ENCODE peak calls at places on chromosomes 2 and 18, in six cellular contexts. One of them, this sample, is unnamed.

GRCh38 chr2:33136570-33136969 is 189.8 kb downstream of the LTBP1 start:
- DNase-seq in stimulated activated CD4-positive, alpha-beta T cell treated with anti-CD3 and anti-CD28 coated beads, Interleukin-1b, Interleukin-23, amount 100 ng/mL, for 4 hours: no peak
- DNase-seq in DMS153: no peak
- DNase-seq in HS-5: no peak
- DNase-seq in MM.1S: no peak
- DNase-seq in H9: no peak
- DNase-seq in this sample: no peak

GRCh38 chr18:61136852-61137251 is 196.4 kb upstream of the CDH20 start:
- DNase-seq in H9: no peak
- DNase-seq in DMS153: no peak
- DNase-seq in HS-5: no peak
- DNase-seq in MM.1S: no peak
- DNase-seq in stimulated activated CD4-positive, alpha-beta T cell treated with anti-CD3 and anti-CD28 coated beads, Interleukin-1b, Interleukin-23, amount 100 ng/mL, for 4 hours: no peak
- DNase-seq in this sample: no peak

GRCh38 chr2:159459279-159459678 is 157.1 kb downstream of the BAZ2B start:
- DNase-seq in DMS153: no peak
- DNase-seq in H9: no peak
- DNase-seq in HS-5: no peak
- DNase-seq in stimulated activated CD4-positive, alpha-beta T cell treated with anti-CD3 and anti-CD28 coated beads, Interleukin-1b, Interleukin-23, amount 100 ng/mL, for 4 hours: no peak
- DNase-seq in MM.1S: no peak
- DNase-seq in this sample: no peak

GRCh38 chr2:85744771-85745601 is 8.8 kb upstream of the ATOH8 start:
- DNase-seq in HS-5: no peak
- DNase-seq in MM.1S: no peak
- DNase-seq in stimulated activated CD4-positive, alpha-beta T cell treated with anti-CD3 and anti-CD28 coated beads, Interleukin-1b, Interleukin-23, amount 100 ng/mL, for 4 hours: no peak
- DNase-seq in H9: no peak
- DNase-seq in DMS153: no peak
- DNase-seq in this sample: no peak

GRCh38 chr2:190050001-190050400 is 12.5 kb downstream of the MSTN start:
- DNase-seq in H9: no peak
- DNase-seq in DMS153: no peak
- DNase-seq in HS-5: no peak
- DNase-seq in MM.1S: no peak
- DNase-seq in stimulated activated CD4-positive, alpha-beta T cell treated with anti-CD3 and anti-CD28 coated beads, Interleukin-1b, Interleukin-23, amount 100 ng/mL, for 4 hours: no peak
- DNase-seq in this sample: no peak

GRCh38 chr18:48293954-48294893 is 115.0 kb downstream of the ZBTB7C start:
- DNase-seq in HS-5: no peak
- DNase-seq in H9: no peak
- DNase-seq in MM.1S: no peak
- DNase-seq in stimulated activated CD4-positive, alpha-beta T cell treated with anti-CD3 and anti-CD28 coated beads, Interleukin-1b, Interleukin-23, amount 100 ng/mL, for 4 hours: no peak
- DNase-seq in DMS153: peak; percentile 99
- DNase-seq in this sample: no peak

GRCh38 chr18:36297419-36298112 is at the start of gene FHOD3:
- DNase-seq in stimulated activated CD4-positive, alpha-beta T cell treated with anti-CD3 and anti-CD28 coated beads, Interleukin-1b, Interleukin-23, amount 100 ng/mL, for 4 hours: no peak
- DNase-seq in DMS153: peak; percentile 38
- DNase-seq in MM.1S: peak; percentile 74
- DNase-seq in HS-5: no peak
- DNase-seq in H9: peak; percentile 83
- DNase-seq in this sample: peak; percentile 55

GRCh38 chr18:8313043-8313442 is 296.2 kb upstream of the RAB12 start:
- DNase-seq in DMS153: no peak
- DNase-seq in H9: no peak
- DNase-seq in MM.1S: no peak
- DNase-seq in stimulated activated CD4-positive, alpha-beta T cell treated with anti-CD3 and anti-CD28 coated beads, Interleukin-1b, Interleukin-23, amount 100 ng/mL, for 4 hours: no peak
- DNase-seq in HS-5: no peak
- DNase-seq in this sample: no peak

GRCh38 chr2:218889937-218890336 is 9.3 kb downstream of the WNT10A start:
- DNase-seq in MM.1S: no peak
- DNase-seq in DMS153: no peak
- DNase-seq in stimulated activated CD4-positive, alpha-beta T cell treated with anti-CD3 and anti-CD28 coated beads, Interleukin-1b, Interleukin-23, amount 100 ng/mL, for 4 hours: no peak
- DNase-seq in H9: no peak
- DNase-seq in HS-5: no peak
- DNase-seq in this sample: no peak

GRCh38 chr2:121471571-121472464 is 58.9 kb upstream of the RNU4ATAC start:
- DNase-seq in DMS153: no peak
- DNase-seq in stimulated activated CD4-positive, alpha-beta T cell treated with anti-CD3 and anti-CD28 coated beads, Interleukin-1b, Interleukin-23, amount 100 ng/mL, for 4 hours: no peak
- DNase-seq in H9: no peak
- DNase-seq in MM.1S: no peak
- DNase-seq in HS-5: peak; percentile 62
- DNase-seq in this sample: no peak

GRCh38 chr2:203002054-203002821 is 12.4 kb upstream of the NBEAL1 start:
- DNase-seq in DMS153: no peak
- DNase-seq in MM.1S: no peak
- DNase-seq in HS-5: no peak
- DNase-seq in stimulated activated CD4-positive, alpha-beta T cell treated with anti-CD3 and anti-CD28 coated beads, Interleukin-1b, Interleukin-23, amount 100 ng/mL, for 4 hours: no peak
- DNase-seq in H9: no peak
- DNase-seq in this sample: no peak

GRCh38 chr18:36728345-36728744 is 100.5 kb downstream of the TPGS2 start:
- DNase-seq in DMS153: no peak
- DNase-seq in stimulated activated CD4-positive, alpha-beta T cell treated with anti-CD3 and anti-CD28 coated beads, Interleukin-1b, Interleukin-23, amount 100 ng/mL, for 4 hours: no peak
- DNase-seq in MM.1S: no peak
- DNase-seq in H9: no peak
- DNase-seq in HS-5: no peak
- DNase-seq in this sample: no peak